ENCODE peak calls at places on chromosomes 5 and 9, in eight cellular contexts. B is GM12878; I is gastroesophageal sphincter; X is heart left ventricle; D is Panc1; S is Right ventricle myocardium inferior; H is CD8-positive, alpha-beta T cell; A is Right ventricle myocardium superior. L is an unnamed sample.

GRCh38 chr5:52748590-52748989 is 39.1 kb upstream of the ITGA1 start:
- ATAC-seq in S (no peak), I (no peak), X (no peak), A (no peak), B (no peak), H (no peak), D (no peak), L (no peak)

GRCh38 chr5:80987078-80987766 is 27.1 kb downstream of the RASGRF2 start:
- ATAC-seq in D (no peak), A (no peak), X (no peak), S (no peak), B (no peak), I (no peak), H (no peak), L (no peak)

GRCh38 chr9:8492034-8492433 is 692.5 kb upstream of the DMAC1 start:
- ATAC-seq in X (no peak), H (no peak), D (no peak), I (no peak), S (no peak), A (no peak), B (no peak), L (no peak)

GRCh38 chr5:138927979-138928378 is 52.8 kb upstream of the LRRTM2 start:
- ATAC-seq in I (no peak), B (no peak), S (peak; percentile 83), H (no peak), D (no peak), X (peak; percentile 93), A (peak; percentile 92), L (no peak)

GRCh38 chr5:113085084-113085414 is 108.5 kb downstream of the DCP2 start:
- ATAC-seq in S (peak; percentile 2), B (peak; percentile 28), A (peak; percentile 32), D (no peak), X (no peak), H (no peak), I (no peak), L (no peak)

GRCh38 chr5:66850354-66851075 is 254.3 kb downstream of the MAST4 start:
- ATAC-seq in A (peak; percentile 20), S (no peak), B (no peak), D (no peak), I (no peak), X (no peak), H (no peak), L (no peak)

GRCh38 chr5:140075371-140075770 is 32.3 kb upstream of the NRG2 start:
- ATAC-seq in B (peak; percentile 41), X (no peak), S (no peak), A (no peak), H (no peak), D (no peak), I (no peak), L (no peak)

GRCh38 chr9:96008502-96009222 is 133.2 kb downstream of the ERCC6L2 start:
- ATAC-seq in X (no peak), H (peak; percentile 21), D (no peak), B (peak; percentile 49), I (peak; percentile 41), S (no peak), A (peak; percentile 48), L (peak; percentile 16)

GRCh38 chr9:27527702-27528277 is 1.8 kb downstream of the MOB3B start:
- ATAC-seq in B (no peak), A (peak; percentile 7), S (peak; percentile 10), D (no peak), I (peak; percentile 46), H (no peak), X (peak; percentile 30), L (no peak)

GRCh38 chr9:110112792-110113191 is 95.2 kb downstream of the C9orf152 start:
- ATAC-seq in B (no peak), D (no peak), A (no peak), X (no peak), I (no peak), H (no peak), S (no peak), L (peak; percentile 21)

GRCh38 chr9:114680266-114681011 is 1.6 kb downstream of the TEX48 start:
- ATAC-seq in A (no peak), S (no peak), I (no peak), X (no peak), H (no peak), D (no peak), B (no peak), L (no peak)

GRCh38 chr9:136296434-136297015 is 7.4 kb downstream of the CCDC187 start:
- ATAC-seq in X (no peak), D (peak; percentile 8), A (no peak), H (no peak), S (no peak), B (no peak), I (no peak), L (no peak)

GRCh38 chr5:36664762-36665161 is 58.4 kb downstream of the SLC1A3 start:
- ATAC-seq in S (no peak), X (no peak), A (no peak), I (no peak), D (no peak), H (no peak), B (no peak), L (no peak)

GRCh38 chr5:128965011-128965637 is at the start of gene SLC27A6:
- ATAC-seq in X (peak; percentile 91), S (peak; percentile 94), D (no peak), H (no peak), I (peak; percentile 85), A (peak; percentile 98), B (no peak), L (no peak)

GRCh38 chr5:161093105-161093504 is 241.1 kb upstream of the ATP10B start:
- ATAC-seq in S (no peak), B (no peak), X (no peak), I (no peak), A (no peak), D (no peak), H (no peak), L (no peak)

GRCh38 chr5:125083932-125084331 is 337.5 kb upstream of the ZNF608 start:
- ATAC-seq in I (peak; percentile 36), D (no peak), S (peak; percentile 67), H (no peak), X (no peak), B (no peak), A (peak; percentile 53), L (no peak)

GRCh38 chr5:149759986-149760699 is 30.0 kb downstream of the PPARGC1B start:
- ATAC-seq in B (no peak), H (no peak), A (peak; percentile 67), S (peak; percentile 47), D (peak; percentile 51), I (no peak), X (peak; percentile 89), L (no peak)

L was measured in stimulated activated memory B cell treated with anti-CD40 and anti-IgM and Interleukin-4, amounts not matched to agents 10 μg/mL and 1 μg/mL and 100 μg/mL, for 72 hours.